ENCODE peak calls at places on chromosomes 3 and 15, in ten cellular contexts. D is HS-27A; M is ACHN; X is stimulated activated CD4-positive, alpha-beta T cell treated with anti-CD3 and anti-CD28 coated beads, Interleukin-1b, Interleukin-23, amount 100 ng/mL, for 24 hours; Z is hypothalamus; F is NCI-H748 treated with DMSO at 0.1 percent for 48 hours; S is cardiac muscle cell; U is NCI-H82; T is fibroblast of lung; E is cardiac fibroblast. I is an unnamed sample.

GRCh38 chr3:21766002-21766401 is 15.0 kb upstream of the ZNF385D start:
- DNase-seq in Z (no peak), F (no peak), U (no peak), D (no peak), M (no peak), E (no peak), S (no peak), X (no peak), T (no peak), I (no peak)

GRCh38 chr15:34693053-34693744 is 61.6 kb downstream of the GJD2 start:
- DNase-seq in D (no peak), M (no peak), U (no peak), T (peak), S (no peak), F (no peak), E (no peak), Z (no peak), X (no peak), I (no peak)

GRCh38 chr15:82554351-82554750 is 14.1 kb upstream of the RPS17 start:
- DNase-seq in F (no peak), Z (no peak), U (no peak), S (no peak), T (no peak), D (no peak), M (no peak), E (no peak), X (no peak), I (no peak)

GRCh38 chr3:13088020-13089006 is 15.1 kb upstream of the IQSEC1 start:
- DNase-seq in E (no peak), U (peak), S (no peak), M (no peak), T (no peak), F (no peak), D (no peak), Z (no peak), X (no peak), I (no peak)

GRCh38 chr3:66490984-66491383 is 9.8 kb downstream of the LRIG1 start:
- DNase-seq in M (no peak), E (no peak), D (no peak), Z (no peak), S (no peak), T (peak), U (no peak), X (no peak), F (peak), I (no peak)

GRCh38 chr15:85592148-85592547 is 202.6 kb downstream of the KLHL25 start:
- DNase-seq in T (peak), M (peak), E (peak), Z (no peak), U (peak), S (peak), X (no peak), D (peak), F (no peak), I (no peak)

GRCh38 chr3:135760581-135760980 is 204.9 kb upstream of the PPP2R3A start:
- DNase-seq in M (no peak), E (no peak), U (no peak), S (no peak), T (no peak), Z (no peak), F (no peak), D (no peak), X (no peak), I (no peak)

GRCh38 chr3:172104471-172105072 is 65.2 kb downstream of the FNDC3B start:
- DNase-seq in D (no peak), E (peak), X (no peak), T (peak), S (peak), Z (no peak), U (no peak), M (peak), F (peak), I (no peak)

GRCh38 chr15:51307811-51308210 is 30.6 kb downstream of the CYP19A1 start:
- DNase-seq in X (no peak), E (no peak), D (no peak), S (peak), T (no peak), Z (no peak), U (peak), M (no peak), F (no peak), I (no peak)

GRCh38 chr15:73305331-73306211 is 63.2 kb downstream of the HCN4 start:
- DNase-seq in E (peak), T (peak), S (peak), D (peak), Z (peak), U (peak), F (peak), M (peak), X (no peak), I (peak)

GRCh38 chr15:71294251-71294635 is 179.0 kb downstream of the THSD4 start:
- DNase-seq in Z (no peak), E (no peak), F (no peak), X (no peak), U (no peak), T (no peak), M (no peak), S (no peak), D (no peak), I (no peak)

GRCh38 chr15:101054991-101055390 is 135.8 kb downstream of the LRRK1 start:
- DNase-seq in M (no peak), F (no peak), S (no peak), T (no peak), U (no peak), D (no peak), Z (no peak), X (no peak), E (no peak), I (no peak)

GRCh38 chr15:31402511-31403056 is 75.9 kb downstream of the KLF13 start:
- DNase-seq in X (no peak), F (no peak), T (no peak), S (peak), M (no peak), U (peak), D (no peak), Z (no peak), E (peak), I (no peak)

I was measured in SHP77 treated with DMSO at 0.1 percent for 48 hours.